ENCODE peak calls at places on chromosomes 3 and 15, in ten cellular contexts. C is tibial artery; E is stimulated activated CD4-positive, alpha-beta T cell treated with anti-CD3 and anti-CD28 coated beads, Interleukin-2, amount 100 ng/mL, for 48 hours; J is heart left ventricle; W is ACHN; V is spleen; S is H9; Y is iPS-NIHi11; H is LoVo; U is hypothalamus. I is an unnamed sample.

GRCh38 chr15:39720721-39721611 is 61.7 kb downstream of the FSIP1 start:
- DNase-seq in C (no peak), E (no peak), J (no peak), W (no peak), V (no peak), S (no peak), Y (no peak), H (no peak), U (no peak), I (no peak)

GRCh38 chr15:31292391-31293020 is 34.1 kb upstream of the KLF13 start:
- DNase-seq in C (no peak), E (no peak), J (no peak), W (no peak), V (no peak), S (no peak), Y (peak), H (no peak), U (no peak), I (no peak)

GRCh38 chr3:58661836-58662235 is 4.7 kb downstream of the FAM3D start:
- DNase-seq in C (no peak), E (no peak), J (no peak), W (no peak), V (no peak), S (no peak), Y (no peak), H (no peak), U (no peak), I (no peak)

GRCh38 chr15:74573987-74574386 is 33.0 kb downstream of the ARID3B start:
- DNase-seq in C (no peak), E (no peak), J (no peak), W (no peak), V (no peak), S (no peak), Y (no peak), H (no peak), U (no peak), I (no peak)

GRCh38 chr15:90660195-90660995 is 56.8 kb upstream of the BLM start:
- DNase-seq in C (peak), E (peak), J (peak), W (peak), V (peak), S (peak), Y (peak), H (peak), U (no peak), I (no peak)

GRCh38 chr15:59484399-59484798 is 46.4 kb downstream of the FAM81A start:
- DNase-seq in C (no peak), E (no peak), J (no peak), W (no peak), V (no peak), S (no peak), Y (no peak), H (no peak), U (no peak), I (no peak)

GRCh38 chr3:57974796-57975388 is 33.3 kb upstream of the FLNB start:
- DNase-seq in C (no peak), E (no peak), J (peak), W (peak), V (no peak), S (no peak), Y (no peak), H (peak), U (no peak), I (peak)

GRCh38 chr3:125641901-125642300 is 46.6 kb upstream of the OSBPL11 start:
- DNase-seq in C (no peak), E (no peak), J (no peak), W (no peak), V (no peak), S (no peak), Y (no peak), H (no peak), U (no peak), I (no peak)

GRCh38 chr3:122356402-122356801 is 26.6 kb downstream of the MIX23 start:
- DNase-seq in C (no peak), E (no peak), J (no peak), W (peak), V (no peak), S (peak), Y (peak), H (no peak), U (peak), I (peak)

GRCh38 chr3:123119388-123119787 is 52.6 kb downstream of the PDIA5 start:
- DNase-seq in C (no peak), E (no peak), J (no peak), W (no peak), V (peak), S (no peak), Y (no peak), H (no peak), U (no peak), I (no peak)

GRCh38 chr15:87403973-87404372 is 852.6 kb downstream of the NTRK3 start:
- DNase-seq in C (no peak), E (no peak), J (no peak), W (no peak), V (no peak), S (no peak), Y (no peak), H (no peak), U (no peak), I (no peak)

GRCh38 chr3:113878403-113878802 is 39.8 kb downstream of the GRAMD1C start:
- DNase-seq in C (no peak), E (no peak), J (no peak), W (no peak), V (no peak), S (no peak), Y (no peak), H (no peak), U (no peak), I (no peak)

GRCh38 chr3:70049761-70050160 is 50.2 kb downstream of the SAMMSON start:
- DNase-seq in C (no peak), E (no peak), J (no peak), W (peak), V (no peak), S (no peak), Y (no peak), H (no peak), U (no peak), I (no peak)

GRCh38 chr3:31288641-31289100 is 244.1 kb upstream of the STT3B start:
- DNase-seq in C (no peak), E (peak), J (peak), W (no peak), V (no peak), S (peak), Y (peak), H (peak), U (no peak), I (no peak)

GRCh38 chr3:12817341-12817705 is 20.8 kb downstream of the CAND2 start:
- DNase-seq in C (no peak), E (no peak), J (peak), W (no peak), V (peak), S (no peak), Y (no peak), H (no peak), U (no peak), I (no peak)

GRCh38 chr3:127820221-127820870 is 2.0 kb downstream of the MGLL start:
- DNase-seq in C (peak), E (no peak), J (no peak), W (peak), V (no peak), S (no peak), Y (peak), H (no peak), U (no peak), I (no peak)

GRCh38 chr15:46703352-46703861 is 1013.9 kb upstream of the SEMA6D start:
- DNase-seq in C (no peak), E (no peak), J (no peak), W (no peak), V (no peak), S (no peak), Y (no peak), H (no peak), U (no peak), I (no peak)

I was measured in body of pancreas.